ENCODE peak calls at places on chromosome 10, in nine cellular contexts. B is OCI-LY7, X is fibroblast of mammary gland, V is choroid plexus epithelial cell, O is psoas muscle, I is cardiac fibroblast, M is BE2C, L is left lung, S is BJ. D is an unnamed sample.

GRCh38 chr10:119769886-119770285 is 44.0 kb downstream of the INPP5F start:
- DNase-seq in B (no peak), X (peak), V (peak), O (no peak), I (peak), M (no peak), L (no peak), S (peak), D (peak)

GRCh38 chr10:17851611-17852010 is 42.5 kb downstream of the MRC1 start:
- DNase-seq in B (no peak), X (no peak), V (no peak), O (peak), I (no peak), M (peak), L (peak), S (no peak), D (peak)

GRCh38 chr10:10794776-10795175 is 222.9 kb upstream of the CELF2 start:
- DNase-seq in B (no peak), X (peak), V (peak), O (no peak), I (peak), M (no peak), L (no peak), S (no peak), D (no peak)

GRCh38 chr10:74377476-74377875 is 226.5 kb downstream of the ADK start:
- DNase-seq in B (no peak), X (no peak), V (no peak), O (no peak), I (no peak), M (no peak), L (no peak), S (no peak), D (no peak)

GRCh38 chr10:110820321-110820814 is 51.4 kb upstream of the PDCD4 start:
- DNase-seq in B (no peak), X (no peak), V (no peak), O (peak), I (peak), M (peak), L (no peak), S (no peak), D (peak)

GRCh38 chr10:117619200-117619599 is 76.7 kb downstream of the EMX2 start:
- DNase-seq in B (no peak), X (peak), V (no peak), O (no peak), I (no peak), M (no peak), L (no peak), S (no peak), D (no peak)

GRCh38 chr10:71345720-71346119 is 26.7 kb downstream of the SLC29A3 start:
- DNase-seq in B (no peak), X (no peak), V (no peak), O (no peak), I (no peak), M (no peak), L (no peak), S (no peak), D (no peak)

GRCh38 chr10:130559213-130559944 is 423.2 kb downstream of the GLRX3 start:
- DNase-seq in B (no peak), X (no peak), V (no peak), O (no peak), I (no peak), M (no peak), L (peak), S (no peak), D (no peak)

GRCh38 chr10:78856421-78856820 is 212.3 kb upstream of the ZMIZ1 start:
- DNase-seq in B (no peak), X (no peak), V (no peak), O (peak), I (peak), M (no peak), L (no peak), S (no peak), D (no peak)

GRCh38 chr10:102419561-102420442 is 834 bp upstream of the FBXL15 start:
- DNase-seq in B (peak), X (no peak), V (no peak), O (peak), I (peak), M (peak), L (peak), S (no peak), D (peak)

GRCh38 chr10:123275183-123275549 is 121.0 kb downstream of the BUB3 start:
- DNase-seq in B (no peak), X (no peak), V (no peak), O (no peak), I (no peak), M (no peak), L (no peak), S (no peak), D (no peak)

GRCh38 chr10:93437946-93438795 is 44.0 kb downstream of the MYOF start:
- DNase-seq in B (no peak), X (peak), V (peak), O (no peak), I (peak), M (no peak), L (no peak), S (no peak), D (peak)

GRCh38 chr10:133325761-133326463 is 10.8 kb downstream of the CALY start:
- DNase-seq in B (no peak), X (no peak), V (no peak), O (no peak), I (no peak), M (no peak), L (peak), S (no peak), D (no peak)

GRCh38 chr10:88820990-88821389 is 18.5 kb downstream of the LIPM start:
- DNase-seq in B (no peak), X (peak), V (peak), O (no peak), I (peak), M (no peak), L (no peak), S (peak), D (peak)

GRCh38 chr10:68348265-68348741 is 15.6 kb upstream of the PBLD start:
- DNase-seq in B (peak), X (peak), V (peak), O (no peak), I (peak), M (peak), L (no peak), S (no peak), D (peak)

GRCh38 chr10:69407621-69408301 is 9.0 kb downstream of the TACR2 start:
- DNase-seq in B (peak), X (no peak), V (no peak), O (no peak), I (no peak), M (peak), L (no peak), S (no peak), D (no peak)

GRCh38 chr10:15222511-15222910 is 54.0 kb upstream of the NMT2 start:
- DNase-seq in B (no peak), X (peak), V (no peak), O (no peak), I (peak), M (no peak), L (no peak), S (no peak), D (no peak)

GRCh38 chr10:124911124-124912051 is 30.5 kb upstream of the ZRANB1 start:
- DNase-seq in B (no peak), X (peak), V (peak), O (no peak), I (peak), M (no peak), L (no peak), S (no peak), D (peak)

GRCh38 chr10:58781873-58782488 is 269.3 kb downstream of the BICC1 start:
- DNase-seq in B (peak), X (peak), V (peak), O (no peak), I (peak), M (peak), L (no peak), S (no peak), D (peak)

GRCh38 chr10:102131286-102132170 is 1.3 kb upstream of the PPRC1 start:
- DNase-seq in B (no peak), X (peak), V (no peak), O (no peak), I (no peak), M (no peak), L (no peak), S (no peak), D (peak)

GRCh38 chr10:97412891-97413304 is 11.8 kb upstream of the RRP12 start:
- DNase-seq in B (no peak), X (no peak), V (peak), O (no peak), I (no peak), M (no peak), L (no peak), S (no peak), D (no peak)

GRCh38 chr10:44463511-44464121 is 78.7 kb upstream of the CXCL12 start:
- DNase-seq in B (no peak), X (peak), V (no peak), O (no peak), I (peak), M (no peak), L (no peak), S (no peak), D (peak)

GRCh38 chr10:108757946-108758345 is 1165.4 kb downstream of the XPNPEP1 start:
- DNase-seq in B (no peak), X (no peak), V (no peak), O (no peak), I (no peak), M (no peak), L (no peak), S (no peak), D (no peak)

DNA sequence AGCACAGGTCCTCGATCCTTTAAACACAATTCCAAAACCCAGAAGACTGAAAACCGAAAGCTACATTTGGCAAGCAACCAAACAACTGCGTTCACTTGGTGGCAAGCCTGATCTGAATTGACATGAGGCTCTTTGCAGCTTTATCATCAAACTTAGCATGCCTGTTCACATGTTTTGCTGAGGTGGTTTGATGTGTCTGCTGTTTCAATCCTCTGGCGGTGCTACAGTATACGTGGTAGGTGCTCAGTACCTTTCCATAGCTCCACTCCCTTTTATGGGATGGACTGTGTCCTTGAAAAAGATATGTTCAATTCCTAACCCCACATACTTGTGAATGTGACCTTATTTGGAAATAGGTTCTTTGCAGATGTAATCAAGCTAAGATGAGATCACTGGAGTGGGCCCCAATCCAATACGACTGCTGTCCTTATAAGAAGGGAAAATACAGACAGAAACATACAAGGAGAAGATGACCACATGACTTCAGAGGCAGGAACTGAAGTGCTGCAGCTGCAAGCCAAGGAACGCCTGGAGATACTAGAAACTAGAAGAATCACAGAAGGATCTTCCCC is 33.4 kb downstream of the CCDC6 start:
- DNase-seq in B (no peak), X (peak), V (peak), O (peak), I (peak), M (no peak), L (no peak), S (peak), D (peak)
- H3K4me3 ChIP-seq in B (no peak), X (no peak), V (no peak), O (no peak), I (peak), M (no peak), L (no peak), S (no peak), D (no peak)

GRCh38 chr10:86363833-86364511 is 2.6 kb downstream of the GRID1 start:
- DNase-seq in B (peak), X (no peak), V (no peak), O (no peak), I (no peak), M (no peak), L (no peak), S (no peak), D (no peak)
- TF ChIP-seq CTCF in B (no peak), X (no peak), V (no peak), O (no peak), I (no peak), M (no peak), L (no peak), S (no peak), D (no peak)

GRCh38 chr10:62162261-62162660 is 106.4 kb downstream of the RTKN2 start:
- DNase-seq in B (no peak), X (no peak), V (no peak), O (no peak), I (no peak), M (no peak), L (no peak), S (no peak), D (no peak)

GRCh38 chr10:62165803-62166202 is 102.8 kb downstream of the RTKN2 start:
- DNase-seq in B (no peak), X (no peak), V (no peak), O (no peak), I (no peak), M (no peak), L (no peak), S (no peak), D (no peak)

GRCh38 chr10:62170738-62171137 is 97.9 kb downstream of the RTKN2 start:
- DNase-seq in B (no peak), X (no peak), V (no peak), O (no peak), I (no peak), M (no peak), L (no peak), S (no peak), D (no peak)

GRCh38 chr10:62163024-62163423 is 105.6 kb downstream of the RTKN2 start:
- DNase-seq in B (no peak), X (no peak), V (no peak), O (no peak), I (no peak), M (no peak), L (no peak), S (no peak), D (no peak)

GRCh38 chr10:62166331-62167154 is 102.1 kb downstream of the RTKN2 start:
- DNase-seq in B (peak), X (peak), V (peak), O (peak), I (peak), M (no peak), L (no peak), S (peak), D (peak)
- H3K4me3 ChIP-seq in B (peak), X (no peak), V (no peak), O (no peak), I (no peak), M (no peak), L (no peak), S (no peak), D (no peak)

GRCh38 chr10:131891196-131891928 is 9.4 kb upstream of the PPP2R2D start:
- DNase-seq in B (no peak), X (no peak), V (no peak), O (no peak), I (no peak), M (peak), L (peak), S (no peak), D (no peak)
- TF ChIP-seq CTCF in B (no peak), X (no peak), V (no peak), O (no peak), I (peak), M (peak), L (no peak), S (no peak), D (no peak)

GRCh38 chr10:96272986-96273280 is 1.6 kb upstream of the BLNK start:
- DNase-seq in B (no peak), X (no peak), V (no peak), O (no peak), I (no peak), M (no peak), L (no peak), S (no peak), D (no peak)

GRCh38 chr10:96269438-96270300 is 1.7 kb downstream of the BLNK start:
- DNase-seq in B (no peak), X (no peak), V (no peak), O (no peak), I (no peak), M (no peak), L (no peak), S (no peak), D (no peak)

GRCh38 chr10:96272256-96272985 is 1.1 kb upstream of the BLNK start:
- DNase-seq in B (no peak), X (no peak), V (no peak), O (no peak), I (no peak), M (no peak), L (no peak), S (no peak), D (no peak)

GRCh38 chr10:96270564-96270963 is 805 bp downstream of the BLNK start:
- DNase-seq in B (no peak), X (no peak), V (no peak), O (no peak), I (no peak), M (no peak), L (no peak), S (no peak), D (no peak)

DNA sequence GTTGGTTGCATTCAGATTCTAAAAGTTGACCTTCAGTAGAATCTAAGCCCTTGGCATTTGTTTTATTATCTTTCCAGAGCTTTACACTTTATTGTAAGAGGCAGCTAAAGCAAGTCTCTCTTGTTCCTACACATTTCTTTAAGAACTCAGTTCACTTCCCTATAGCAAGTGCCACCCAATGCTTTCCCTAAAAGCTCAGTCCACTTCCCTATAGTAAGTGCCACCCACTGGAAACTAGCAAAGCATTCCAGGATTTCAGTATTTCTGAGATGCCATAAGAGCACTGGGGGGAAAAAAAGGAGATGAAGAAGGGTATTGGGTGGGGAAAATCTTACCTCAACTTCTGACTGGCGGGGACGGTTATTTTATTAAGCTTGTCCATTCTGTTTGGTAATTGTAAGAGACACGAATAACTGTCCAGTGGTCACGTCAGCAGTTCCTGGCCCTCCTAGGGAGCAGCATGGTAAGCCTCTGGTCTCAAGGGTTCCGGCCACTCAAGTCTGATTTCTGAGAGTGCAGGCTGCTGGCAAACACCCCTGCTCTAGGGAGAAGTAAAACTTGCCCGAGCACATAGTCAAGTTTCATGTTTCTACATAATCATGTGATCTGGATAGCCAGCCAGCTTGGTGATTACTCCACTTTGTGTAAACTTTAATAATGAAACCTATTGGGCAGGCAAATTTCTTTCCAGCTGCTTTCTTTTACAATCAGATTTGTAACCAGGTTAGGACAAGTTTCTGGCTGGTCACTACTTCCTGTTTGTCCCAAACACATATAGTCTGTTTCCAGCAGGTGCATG is at the start of gene BLNK:
- DNase-seq in B (peak), X (peak), V (peak), O (peak), I (peak), M (no peak), L (peak), S (no peak), D (peak)
- H3K4me3 ChIP-seq in B (peak), X (no peak), V (no peak), O (peak), I (no peak), M (no peak), L (peak), S (no peak), D (no peak)

GRCh38 chr10:48609441-48609840 is 4.6 kb upstream of the ARHGAP22 start:
- DNase-seq in B (no peak), X (no peak), V (no peak), O (no peak), I (no peak), M (no peak), L (no peak), S (no peak), D (no peak)

GRCh38 chr10:48607356-48608278 is 2.7 kb upstream of the ARHGAP22 start:
- DNase-seq in B (no peak), X (no peak), V (no peak), O (no peak), I (no peak), M (no peak), L (no peak), S (no peak), D (peak)

GRCh38 chr10:48608926-48609325 is 4.1 kb upstream of the ARHGAP22 start:
- DNase-seq in B (no peak), X (peak), V (no peak), O (no peak), I (peak), M (no peak), L (no peak), S (no peak), D (peak)

GRCh38 chr10:48606530-48607355 is 1.9 kb upstream of the ARHGAP22 start:
- DNase-seq in B (no peak), X (peak), V (peak), O (peak), I (peak), M (no peak), L (no peak), S (peak), D (peak)

DNA sequence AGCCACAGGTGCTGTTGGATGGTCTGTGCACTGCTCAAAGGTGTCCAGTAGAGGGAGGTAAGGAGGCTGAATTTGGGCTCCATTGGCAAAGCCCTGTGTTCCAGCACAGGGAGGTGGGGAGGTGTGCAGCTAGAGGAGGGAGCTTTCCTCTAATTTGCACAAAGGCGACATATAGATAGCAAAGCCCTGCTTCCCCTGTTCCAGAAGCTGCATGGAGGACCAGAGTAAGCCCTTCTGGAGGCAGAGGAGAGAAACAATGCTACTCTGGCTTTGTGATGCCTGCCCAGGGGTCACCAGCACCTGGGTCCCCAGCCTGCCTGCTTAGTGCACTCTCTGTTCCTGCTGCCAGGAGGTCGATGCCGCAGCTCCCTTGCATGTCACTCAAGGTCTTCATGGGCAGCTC is 3.4 kb upstream of the ARHGAP22 start:
- DNase-seq in B (peak), X (peak), V (peak), O (no peak), I (peak), M (peak), L (no peak), S (no peak), D (peak)
- TF ChIP-seq CTCF in B (peak), X (peak), V (peak), O (peak), I (peak), M (peak), L (peak), S (peak), D (peak)

GRCh38 chr10:100978121-100978895 is 9.0 kb downstream of the MRPL43 start:
- DNase-seq in B (no peak), X (no peak), V (no peak), O (no peak), I (no peak), M (no peak), L (no peak), S (no peak), D (no peak)
- H3K4me3 ChIP-seq in B (no peak), X (no peak), V (no peak), O (no peak), I (no peak), M (no peak), L (no peak), S (no peak), D (no peak)

D was measured in foreskin fibroblast.